ENCODE peak calls at places on chromosomes 2 and 18, in four cellular contexts. One of them, this sample, is unnamed.

GRCh38 chr18:44792456-44793080 is 111.9 kb downstream of the SETBP1 start:
- DNase-seq in endothelial cell of umbilical vein: no peak
- DNase-seq in CD8-positive, alpha-beta T cell: no peak
- DNase-seq in SJSA1: no peak
- DNase-seq in this sample: no peak

GRCh38 chr2:68185541-68186164 is 28.0 kb downstream of the PNO1 start:
- DNase-seq in endothelial cell of umbilical vein: peak; percentile 37
- DNase-seq in CD8-positive, alpha-beta T cell: peak; percentile 34
- DNase-seq in SJSA1: peak; percentile 52
- DNase-seq in this sample: peak; percentile 26

GRCh38 chr2:68715353-68716041 is 19.1 kb upstream of the ARHGAP25 start:
- DNase-seq in endothelial cell of umbilical vein: peak; percentile 54
- DNase-seq in SJSA1: no peak
- DNase-seq in CD8-positive, alpha-beta T cell: peak; percentile 16
- DNase-seq in this sample: peak; percentile 63

GRCh38 chr2:152062130-152063091 is 36.4 kb downstream of the CACNB4 start:
- DNase-seq in SJSA1: no peak
- DNase-seq in endothelial cell of umbilical vein: no peak
- DNase-seq in CD8-positive, alpha-beta T cell: no peak
- DNase-seq in this sample: no peak

GRCh38 chr2:240111253-240111652 is 24.9 kb downstream of the COPS9 start:
- DNase-seq in SJSA1: no peak
- DNase-seq in endothelial cell of umbilical vein: no peak
- DNase-seq in CD8-positive, alpha-beta T cell: no peak
- DNase-seq in this sample: no peak

GRCh38 chr2:167140767-167141166 is 252.5 kb downstream of the XIRP2 start:
- DNase-seq in CD8-positive, alpha-beta T cell: no peak
- DNase-seq in endothelial cell of umbilical vein: peak; percentile 86
- DNase-seq in SJSA1: peak; percentile 58
- DNase-seq in this sample: no peak

GRCh38 chr2:47313141-47313691 is 89.7 kb upstream of the MSH2 start:
- DNase-seq in endothelial cell of umbilical vein: no peak
- DNase-seq in CD8-positive, alpha-beta T cell: no peak
- DNase-seq in SJSA1: no peak
- DNase-seq in this sample: peak; percentile 96

GRCh38 chr2:95053543-95053942 is 28.0 kb downstream of the MAL start:
- DNase-seq in CD8-positive, alpha-beta T cell: no peak
- DNase-seq in endothelial cell of umbilical vein: no peak
- DNase-seq in SJSA1: no peak
- DNase-seq in this sample: no peak

GRCh38 chr18:14124689-14125088 is 7.5 kb downstream of the ZNF519 start:
- DNase-seq in endothelial cell of umbilical vein: no peak
- DNase-seq in CD8-positive, alpha-beta T cell: no peak
- DNase-seq in SJSA1: no peak
- DNase-seq in this sample: no peak

GRCh38 chr2:233386382-233387041 is 32.2 kb downstream of the DGKD start:
- DNase-seq in SJSA1: no peak
- DNase-seq in endothelial cell of umbilical vein: peak; percentile 20
- DNase-seq in CD8-positive, alpha-beta T cell: no peak
- DNase-seq in this sample: no peak

GRCh38 chr18:48801728-48802542 is 148.8 kb downstream of the SMAD7 start:
- DNase-seq in CD8-positive, alpha-beta T cell: no peak
- DNase-seq in SJSA1: peak; percentile 33
- DNase-seq in endothelial cell of umbilical vein: no peak
- DNase-seq in this sample: peak; percentile 97

GRCh38 chr2:184178229-184178628 is 420.1 kb upstream of the ZNF804A start:
- DNase-seq in endothelial cell of umbilical vein: no peak
- DNase-seq in SJSA1: no peak
- DNase-seq in CD8-positive, alpha-beta T cell: no peak
- DNase-seq in this sample: peak; percentile 18

GRCh38 chr2:10879159-10879558 is 32.6 kb upstream of the KCNF1 start:
- DNase-seq in endothelial cell of umbilical vein: no peak
- DNase-seq in SJSA1: no peak
- DNase-seq in CD8-positive, alpha-beta T cell: no peak
- DNase-seq in this sample: no peak

GRCh38 chr2:147531299-147531698 is 313.5 kb upstream of the ACVR2A start:
- DNase-seq in CD8-positive, alpha-beta T cell: no peak
- DNase-seq in endothelial cell of umbilical vein: no peak
- DNase-seq in SJSA1: no peak
- DNase-seq in this sample: no peak

GRCh38 chr2:201973316-201973715 is 60.3 kb upstream of the FZD7 start:
- DNase-seq in endothelial cell of umbilical vein: no peak
- DNase-seq in CD8-positive, alpha-beta T cell: no peak
- DNase-seq in SJSA1: no peak
- DNase-seq in this sample: no peak

GRCh38 chr2:1686784-1687105 is 57.6 kb downstream of the PXDN start:
- DNase-seq in endothelial cell of umbilical vein: no peak
- DNase-seq in SJSA1: peak; percentile 44
- DNase-seq in CD8-positive, alpha-beta T cell: no peak
- DNase-seq in this sample: no peak

GRCh38 chr2:168056242-168056641 is 191.2 kb downstream of the STK39 start:
- DNase-seq in SJSA1: no peak
- DNase-seq in CD8-positive, alpha-beta T cell: no peak
- DNase-seq in endothelial cell of umbilical vein: no peak
- DNase-seq in this sample: peak; percentile 46

GRCh38 chr18:26003391-26003790 is 87.0 kb downstream of the SS18 start:
- DNase-seq in endothelial cell of umbilical vein: peak; percentile 41
- DNase-seq in SJSA1: no peak
- DNase-seq in CD8-positive, alpha-beta T cell: no peak
- DNase-seq in this sample: peak; percentile 13

GRCh38 chr2:24452499-24452878 is 38.6 kb upstream of the NCOA1 start:
- DNase-seq in CD8-positive, alpha-beta T cell: no peak
- DNase-seq in endothelial cell of umbilical vein: no peak
- DNase-seq in SJSA1: no peak
- DNase-seq in this sample: no peak

GRCh38 chr2:28994074-28994473 is 13.0 kb downstream of the TOGARAM2 start:
- DNase-seq in endothelial cell of umbilical vein: no peak
- DNase-seq in SJSA1: no peak
- DNase-seq in CD8-positive, alpha-beta T cell: no peak
- DNase-seq in this sample: no peak

GRCh38 chr2:234550511-234551107 is 53.7 kb upstream of the ARL4C start:
- DNase-seq in SJSA1: peak; percentile 93
- DNase-seq in CD8-positive, alpha-beta T cell: peak; percentile 43
- DNase-seq in endothelial cell of umbilical vein: peak; percentile 76
- DNase-seq in this sample: peak; percentile 60

GRCh38 chr2:88568179-88568578 is 59.1 kb downstream of the EIF2AK3 start:
- DNase-seq in endothelial cell of umbilical vein: no peak
- DNase-seq in CD8-positive, alpha-beta T cell: no peak
- DNase-seq in SJSA1: no peak
- DNase-seq in this sample: no peak

GRCh38 chr2:11753886-11754704 is 7.7 kb downstream of the LPIN1 start:
- DNase-seq in CD8-positive, alpha-beta T cell: peak; percentile 53
- DNase-seq in endothelial cell of umbilical vein: peak; percentile 86
- DNase-seq in SJSA1: no peak
- DNase-seq in this sample: peak; percentile 72

GRCh38 chr18:50287028-50287440 is 458 bp downstream of the CXXC1 start:
- DNase-seq in SJSA1: no peak
- DNase-seq in CD8-positive, alpha-beta T cell: no peak
- DNase-seq in endothelial cell of umbilical vein: no peak
- DNase-seq in this sample: no peak

GRCh38 chr2:7427293-7428060 is 510.3 kb downstream of the RNF144A start:
- DNase-seq in SJSA1: no peak
- DNase-seq in CD8-positive, alpha-beta T cell: peak; percentile 11
- DNase-seq in endothelial cell of umbilical vein: peak; percentile 54
- DNase-seq in this sample: peak; percentile 58

GRCh38 chr18:48729421-48729820 is 190.6 kb downstream of the CTIF start:
- DNase-seq in CD8-positive, alpha-beta T cell: no peak
- DNase-seq in SJSA1: no peak
- DNase-seq in endothelial cell of umbilical vein: no peak
- DNase-seq in this sample: no peak

GRCh38 chr2:180519276-180519675 is 461.1 kb upstream of the UBE2E3 start:
- DNase-seq in CD8-positive, alpha-beta T cell: no peak
- DNase-seq in SJSA1: no peak
- DNase-seq in endothelial cell of umbilical vein: peak; percentile 66
- DNase-seq in this sample: no peak

GRCh38 chr18:37270046-37270665 is 295.4 kb downstream of the CELF4 start:
- DNase-seq in SJSA1: no peak
- DNase-seq in endothelial cell of umbilical vein: peak; percentile 38
- DNase-seq in CD8-positive, alpha-beta T cell: peak; percentile 2
- DNase-seq in this sample: peak; percentile 26

GRCh38 chr2:122206101-122206500 is 450.6 kb downstream of the TSN start:
- DNase-seq in CD8-positive, alpha-beta T cell: no peak
- DNase-seq in SJSA1: no peak
- DNase-seq in endothelial cell of umbilical vein: no peak
- DNase-seq in this sample: no peak

GRCh38 chr2:31987454-31987853 is 23.4 kb downstream of the MEMO1 start:
- DNase-seq in endothelial cell of umbilical vein: peak; percentile 51
- DNase-seq in CD8-positive, alpha-beta T cell: no peak
- DNase-seq in SJSA1: no peak
- DNase-seq in this sample: no peak

GRCh38 chr2:105747254-105747909 is 2.7 kb downstream of the NCK2 start:
- DNase-seq in SJSA1: no peak
- DNase-seq in endothelial cell of umbilical vein: no peak
- DNase-seq in CD8-positive, alpha-beta T cell: no peak
- DNase-seq in this sample: no peak
- H3K4me3 ChIP-seq in SJSA1: no peak overlapping the region
- H3K4me3 ChIP-seq in endothelial cell of umbilical vein: no peak overlapping the region
- H3K4me3 ChIP-seq in CD8-positive, alpha-beta T cell: peak overlapping the region; percentile 91
- H3K4me3 ChIP-seq in this sample: no peak overlapping the region

GRCh38 chr2:66477125-66477842 is 42.4 kb downstream of the MEIS1 start:
- DNase-seq in endothelial cell of umbilical vein: peak; percentile 41
- DNase-seq in CD8-positive, alpha-beta T cell: no peak
- DNase-seq in SJSA1: no peak
- DNase-seq in this sample: no peak

GRCh38 chr2:66481100-66481549 is 46.2 kb downstream of the MEIS1 start:
- DNase-seq in endothelial cell of umbilical vein: peak; percentile 93
- DNase-seq in SJSA1: peak; percentile 65
- DNase-seq in CD8-positive, alpha-beta T cell: no peak
- DNase-seq in this sample: peak; percentile 52

GRCh38 chr2:66478311-66478710 is 43.4 kb downstream of the MEIS1 start:
- DNase-seq in CD8-positive, alpha-beta T cell: no peak
- DNase-seq in endothelial cell of umbilical vein: no peak
- DNase-seq in SJSA1: no peak
- DNase-seq in this sample: no peak

GRCh38 chr2:66478729-66479316 is 43.9 kb downstream of the MEIS1 start:
- DNase-seq in CD8-positive, alpha-beta T cell: no peak
- DNase-seq in endothelial cell of umbilical vein: no peak
- DNase-seq in SJSA1: no peak
- DNase-seq in this sample: peak; percentile 60
- H3K27ac ChIP-seq in CD8-positive, alpha-beta T cell: no peak overlapping the region
- H3K27ac ChIP-seq in endothelial cell of umbilical vein: no peak overlapping the region
- H3K27ac ChIP-seq in SJSA1: no peak overlapping the region
- H3K27ac ChIP-seq in this sample: no peak overlapping the region

GRCh38 chr2:170943596-170943995 is 14.5 kb downstream of the GORASP2 start:
- DNase-seq in SJSA1: no peak
- DNase-seq in CD8-positive, alpha-beta T cell: no peak
- DNase-seq in endothelial cell of umbilical vein: no peak
- DNase-seq in this sample: no peak
- H3K4me1 ChIP-seq in SJSA1: no peaks in the 10 kb centered on the region
- H3K4me1 ChIP-seq in CD8-positive, alpha-beta T cell: peaks cover 25% of the 10 kb centered on the region
- H3K4me1 ChIP-seq in endothelial cell of umbilical vein: no peaks in the 10 kb centered on the region
- H3K4me1 ChIP-seq in this sample: no peaks in the 10 kb centered on the region

DNA sequence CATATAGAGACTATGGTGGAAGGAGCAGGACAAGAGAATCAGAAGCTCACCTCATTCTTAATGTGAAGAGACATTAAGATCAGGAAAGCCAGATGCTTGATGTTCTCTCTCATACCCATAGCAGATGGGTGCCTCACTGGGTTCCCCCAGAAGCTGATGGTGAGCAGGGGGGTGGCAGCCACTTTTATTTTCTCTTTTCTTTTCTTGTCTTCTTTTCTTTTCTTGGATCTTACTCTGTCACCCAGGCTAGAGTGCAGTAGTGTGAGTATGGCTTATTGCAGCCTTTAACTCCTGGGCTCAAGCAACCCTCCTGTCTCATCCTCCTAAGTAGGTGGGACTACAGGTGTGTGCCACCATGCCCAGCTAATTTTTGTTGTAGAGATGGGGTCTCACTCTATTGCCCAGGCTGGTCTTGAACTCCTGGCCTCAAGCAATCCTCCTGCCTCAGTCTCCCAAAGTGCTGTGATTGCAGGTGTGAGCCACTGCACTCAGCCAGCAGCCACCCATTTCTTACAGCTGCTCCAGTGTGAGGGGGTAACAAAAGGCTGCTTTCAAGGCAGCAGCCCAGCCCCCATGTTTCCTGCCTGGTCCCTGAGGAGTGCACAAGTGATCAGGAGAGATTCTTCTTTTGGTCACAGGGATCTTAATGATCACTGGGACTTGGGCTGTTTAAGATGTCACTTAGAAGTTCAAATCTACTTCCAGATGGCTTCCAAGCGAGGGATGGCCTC is 15.1 kb upstream of the CXCR4 start:
- DNase-seq in SJSA1: no peak
- DNase-seq in endothelial cell of umbilical vein: no peak
- DNase-seq in CD8-positive, alpha-beta T cell: no peak
- DNase-seq in this sample: no peak
- H3K4me3 ChIP-seq in SJSA1: no peak overlapping the region
- H3K4me3 ChIP-seq in endothelial cell of umbilical vein: no peak overlapping the region
- H3K4me3 ChIP-seq in CD8-positive, alpha-beta T cell: peak overlapping the region; percentile 36
- H3K4me3 ChIP-seq in this sample: no peak overlapping the region